ENCODE peak calls at places on chromosomes 12 and 14, in seven cellular contexts. Y, Q, I, S, R, T and P are unnamed samples.
A peak's percentile ranks its signal among the peaks of the same experiment; 100 is the strongest.

GRCh38 chr14:93031505-93032300 is 84.0 kb downstream of the ITPK1 start:
- DNase-seq in R (no peak), T (no peak), Y (no peak), Q (no peak), I (no peak), S (no peak), P (no peak)

GRCh38 chr12:127038152-127038551 is 1228.8 kb upstream of the TMEM132C start:
- DNase-seq in T (no peak), S (no peak), I (no peak), Q (no peak), R (no peak), Y (no peak), P (no peak)

GRCh38 chr14:52346778-52347177 is 32.7 kb downstream of the PTGER2 start:
- DNase-seq in I (no peak), Q (no peak), T (no peak), S (no peak), Y (no peak), R (no peak), P (no peak)

GRCh38 chr14:42353315-42353714 is 746.6 kb downstream of the LRFN5 start:
- DNase-seq in S (no peak), Q (no peak), I (no peak), R (no peak), Y (no peak), T (no peak), P (no peak)

GRCh38 chr14:70350078-70350477 is 9.4 kb downstream of the COX16 start:
- DNase-seq in T (peak; percentile 50), Q (no peak), R (peak; percentile 81), Y (peak; percentile 87), I (no peak), S (no peak), P (no peak)

GRCh38 chr12:68867606-68868005 is 59.6 kb downstream of the MDM2 start:
- DNase-seq in T (peak; percentile 63), S (no peak), Y (peak; percentile 28), Q (no peak), I (no peak), R (peak; percentile 66), P (no peak)

GRCh38 chr12:85277900-85278597 is 2.0 kb upstream of the ALX1 start:
- DNase-seq in Y (peak; percentile 67), R (peak; percentile 74), Q (peak; percentile 37), T (no peak), S (no peak), I (no peak), P (no peak)

GRCh38 chr14:50020799-50021198 is 95.6 kb downstream of the VCPKMT start:
- DNase-seq in S (no peak), Y (no peak), T (no peak), R (no peak), I (no peak), Q (no peak), P (no peak)

GRCh38 chr12:92561543-92561899 is 141.3 kb upstream of the PLEKHG7 start:
- DNase-seq in T (no peak), I (peak; percentile 91), Q (no peak), S (no peak), R (no peak), Y (no peak), P (peak; percentile 75)

GRCh38 chr14:77000340-77001235 is 27.9 kb downstream of the IRF2BPL start:
- DNase-seq in I (peak; percentile 79), Y (no peak), T (no peak), Q (no peak), R (no peak), S (no peak), P (peak; percentile 96)

GRCh38 chr12:104303538-104304151 is at the start of gene EID3:
- DNase-seq in S (peak; percentile 82), Y (peak; percentile 91), Q (peak; percentile 51), I (peak; percentile 73), T (peak; percentile 95), R (peak; percentile 92), P (peak; percentile 87)

GRCh38 chr12:54125950-54126695 is 62.7 kb downstream of the SMUG1 start:
- DNase-seq in T (peak; percentile 75), R (no peak), I (no peak), Y (no peak), S (no peak), Q (no peak), P (no peak)

GRCh38 chr14:64060648-64061096 is 207.9 kb downstream of the SYNE2 start:
- DNase-seq in Y (peak; percentile 94), T (peak; percentile 82), Q (peak; percentile 17), S (peak; percentile 44), R (peak; percentile 89), I (no peak), P (no peak)

GRCh38 chr14:58881433-58881832 is 243.7 kb downstream of the DACT1 start:
- DNase-seq in I (no peak), T (no peak), S (no peak), R (no peak), Y (no peak), Q (no peak), P (no peak)

GRCh38 chr12:7144414-7145120 is 14.4 kb downstream of the CLSTN3 start:
- DNase-seq in T (no peak), Q (no peak), I (peak; percentile 40), R (no peak), Y (peak; percentile 29), S (no peak), P (peak; percentile 50)

GRCh38 chr12:6069452-6070093 is 54.9 kb downstream of the VWF start:
- DNase-seq in S (peak; percentile 19), I (peak; percentile 96), T (no peak), Y (no peak), Q (no peak), R (no peak), P (peak; percentile 89)

GRCh38 chr12:51913071-51914033 is 6.0 kb downstream of the ACVRL1 start:
- DNase-seq in R (peak; percentile 74), Y (no peak), Q (no peak), S (no peak), I (no peak), T (peak; percentile 81), P (no peak)

DNA sequence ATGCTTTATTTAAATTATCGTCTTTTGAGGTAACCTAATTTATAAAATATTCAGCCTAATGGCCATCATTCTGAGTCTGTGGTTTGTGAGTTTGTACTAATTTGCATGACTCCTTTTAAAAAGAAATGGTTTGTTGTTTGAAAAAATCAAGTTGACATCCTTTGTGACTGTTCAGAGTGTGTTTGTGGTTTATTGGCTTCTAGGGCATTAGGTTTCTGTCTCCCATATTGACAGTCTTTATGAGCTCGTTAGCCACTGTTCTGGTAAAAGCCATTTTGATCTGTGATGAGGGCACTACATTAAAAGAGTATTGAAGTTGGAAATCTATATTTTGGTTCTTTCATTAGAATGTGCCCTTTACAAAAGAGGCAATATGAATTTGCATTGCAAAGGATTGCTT is 94.8 kb downstream of the CRADD start:
- DNase-seq in I (no peak), S (no peak), Y (no peak), T (no peak), Q (no peak), R (no peak), P (no peak)
- H2BK120ac ChIP-seq in I (no peak overlapping the region), S (no peak overlapping the region), Y (no peak overlapping the region), T (no peak overlapping the region), Q (no peak overlapping the region), R (no peak overlapping the region), P (no peak overlapping the region)

GRCh38 chr12:211639-212382 is 2.1 kb downstream of the SLC6A12 start:
- DNase-seq in S (no peak), I (no peak), Y (peak; percentile 34), T (no peak), Q (no peak), R (no peak), P (no peak)
- H2BK120ac ChIP-seq in S (no peak overlapping the region), I (no peak overlapping the region), Y (no peak overlapping the region), T (no peak overlapping the region), Q (no peak overlapping the region), R (no peak overlapping the region), P (no peak overlapping the region)

GRCh38 chr14:55850803-55851202 is 267.4 kb upstream of the PELI2 start:
- DNase-seq in I (peak; percentile 75), T (no peak), Q (no peak), Y (no peak), R (no peak), S (no peak), P (peak; percentile 48)

GRCh38 chr14:55848964-55849363 is 269.0 kb downstream of the KTN1 start:
- DNase-seq in Q (no peak), R (no peak), I (no peak), S (no peak), T (no peak), Y (no peak), P (no peak)

GRCh38 chr14:55849833-55850232 is 268.4 kb upstream of the PELI2 start:
- DNase-seq in Y (no peak), S (no peak), T (no peak), R (no peak), Q (no peak), I (no peak), P (no peak)

GRCh38 chr14:55851301-55851700 is 266.9 kb upstream of the PELI2 start:
- DNase-seq in R (no peak), Q (no peak), I (no peak), S (no peak), Y (peak; percentile 60), T (no peak), P (no peak)

DNA sequence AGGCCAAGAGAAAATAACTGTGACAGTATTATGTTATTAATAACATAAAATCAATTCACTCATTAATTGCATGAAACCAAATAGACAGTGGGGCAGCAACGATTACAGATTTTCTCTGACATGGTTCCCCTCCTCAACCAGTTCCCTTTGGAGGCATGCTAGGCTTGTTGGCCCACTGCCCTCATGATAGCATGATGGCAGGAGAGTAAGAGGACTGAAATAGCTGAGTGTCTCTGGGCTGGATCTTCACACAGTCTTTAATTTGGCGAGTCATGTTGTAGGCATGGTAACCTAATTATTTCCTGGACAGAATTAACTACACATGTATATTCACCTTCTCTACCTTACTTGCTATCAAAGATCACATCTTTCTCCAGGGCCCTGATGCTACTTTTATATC is 266.2 kb upstream of the PELI2 start:
- DNase-seq in Y (no peak), T (no peak), Q (no peak), I (no peak), S (no peak), R (no peak), P (no peak)
- H2BK120ac ChIP-seq in Y (no peak overlapping the region), T (no peak overlapping the region), Q (no peak overlapping the region), I (peak overlapping the region; percentile 84), S (no peak overlapping the region), R (no peak overlapping the region), P (no peak overlapping the region)

GRCh38 chr12:1309610-1310009 is 284.8 kb downstream of the FBXL14 start:
- DNase-seq in R (no peak), S (no peak), Q (no peak), T (no peak), Y (no peak), I (no peak), P (no peak)

GRCh38 chr12:1305063-1305434 is 289.3 kb downstream of the FBXL14 start:
- DNase-seq in Y (no peak), T (no peak), Q (no peak), I (no peak), R (no peak), S (no peak), P (no peak)

GRCh38 chr12:1306817-1307216 is 287.6 kb downstream of the FBXL14 start:
- DNase-seq in Q (no peak), R (no peak), S (no peak), Y (no peak), I (no peak), T (no peak), P (no peak)

GRCh38 chr12:1306096-1306495 is 288.3 kb downstream of the FBXL14 start:
- DNase-seq in Y (no peak), T (no peak), Q (no peak), R (no peak), S (no peak), I (no peak), P (no peak)

DNA sequence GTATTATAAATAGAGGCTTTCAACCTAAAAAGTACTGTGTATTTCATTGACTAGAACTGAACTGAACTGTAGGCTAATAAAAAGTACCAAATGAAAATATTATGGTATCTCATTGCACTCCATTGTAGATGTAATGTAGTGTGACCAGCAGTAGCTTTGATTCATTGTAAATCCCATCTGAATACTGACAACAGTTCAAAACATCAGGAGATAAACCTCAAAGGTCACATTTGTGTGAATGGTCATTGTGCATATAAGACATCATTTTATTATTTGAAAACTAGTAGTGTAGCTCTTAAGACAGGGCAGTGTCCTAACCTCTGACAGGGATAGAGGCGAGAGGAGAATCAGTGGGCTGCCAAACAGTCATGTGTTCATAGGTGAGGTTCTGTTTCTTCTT is 286.6 kb downstream of the FBXL14 start:
- DNase-seq in S (no peak), Q (no peak), Y (no peak), I (no peak), T (no peak), R (no peak), P (no peak)
- H2BK120ac ChIP-seq in S (no peak overlapping the region), Q (no peak overlapping the region), Y (no peak overlapping the region), I (no peak overlapping the region), T (no peak overlapping the region), R (no peak overlapping the region), P (no peak overlapping the region)